ENCODE peak calls at places on chromosome 4, in six cellular contexts. C is uterus; S is GM04504; R is activated naive CD8-positive, alpha-beta T cell treated with anti-CD3 and anti-CD28 coated beads, Interleukin-2, amount 50 U/mL, for 24 hours; Y is activated CD4-positive, alpha-beta T cell treated with anti-CD3 and anti-CD28 coated beads, Interleukin-2, amount 10 ng/mL, durations not matched to agents 7 days and 5 days; N is Caki2. A is an unnamed sample.

GRCh38 chr4:89438102-89438831 is 130.7 kb upstream of the GPRIN3 start:
- DNase-seq in R (peak; percentile 46), S (no peak), C (no peak), Y (peak; percentile 42), N (peak; percentile 18), A (no peak)

GRCh38 chr4:53788011-53788410 is 196.7 kb upstream of the LNX1 start:
- DNase-seq in C (no peak), S (no peak), N (no peak), Y (no peak), R (no peak), A (no peak)

GRCh38 chr4:2484993-2485392 is 16.1 kb downstream of the RNF4 start:
- DNase-seq in N (no peak), Y (peak; percentile 84), S (no peak), C (peak; percentile 31), R (peak; percentile 62), A (peak; percentile 46)

GRCh38 chr4:170672571-170672970 is 582.8 kb upstream of the AADAT start:
- DNase-seq in N (no peak), R (no peak), C (no peak), Y (no peak), S (no peak), A (no peak)

GRCh38 chr4:127045872-127046271 is 586.9 kb upstream of the INTU start:
- DNase-seq in Y (no peak), N (no peak), S (no peak), C (no peak), R (no peak), A (no peak)

GRCh38 chr4:1593038-1593417 is 91.1 kb downstream of the FAM53A start:
- DNase-seq in R (no peak), Y (no peak), N (no peak), C (no peak), S (no peak), A (no peak)

GRCh38 chr4:4603592-4603991 is 61.7 kb upstream of the STX18 start:
- DNase-seq in Y (no peak), N (no peak), R (no peak), C (no peak), S (no peak), A (no peak)

GRCh38 chr4:173536808-173537429 is 6.9 kb upstream of the HAND2 start:
- DNase-seq in S (no peak), C (no peak), Y (no peak), R (no peak), N (no peak), A (no peak)

GRCh38 chr4:156870166-156870565 is 101.4 kb downstream of the PDGFC start:
- DNase-seq in N (no peak), S (no peak), C (no peak), R (no peak), Y (no peak), A (no peak)

GRCh38 chr4:156692016-156692415 is 279.6 kb downstream of the PDGFC start:
- DNase-seq in S (no peak), N (no peak), R (no peak), C (no peak), Y (no peak), A (no peak)

GRCh38 chr4:181420950-181421349 is 822.3 kb upstream of the TENM3 start:
- DNase-seq in S (no peak), C (no peak), R (no peak), Y (no peak), N (no peak), A (no peak)

GRCh38 chr4:38980903-38981676 is 51.1 kb downstream of the TMEM156 start:
- DNase-seq in R (peak; percentile 7), S (peak; percentile 73), N (no peak), Y (no peak), C (no peak), A (no peak)

GRCh38 chr4:53651142-53651720 is 59.9 kb upstream of the LNX1 start:
- DNase-seq in Y (no peak), C (peak; percentile 63), S (no peak), N (no peak), R (no peak), A (no peak)

GRCh38 chr4:189396435-189396834 is 544.2 kb upstream of the FRG1 start:
- DNase-seq in N (no peak), R (no peak), Y (no peak), S (no peak), C (no peak), A (no peak)

GRCh38 chr4:67746797-67747495 is 7.2 kb downstream of the GNRHR start:
- DNase-seq in N (peak; percentile 25), Y (no peak), R (no peak), C (no peak), S (no peak), A (no peak)

GRCh38 chr4:82782626-82783025 is 16.0 kb downstream of the SCD5 start:
- DNase-seq in N (no peak), S (no peak), C (no peak), R (no peak), Y (no peak), A (no peak)

GRCh38 chr4:8846046-8846720 is 25.5 kb downstream of the HMX1 start:
- DNase-seq in N (no peak), C (no peak), S (no peak), R (no peak), Y (no peak), A (no peak)

GRCh38 chr4:103915224-103915869 is 195.6 kb upstream of the TACR3 start:
- DNase-seq in R (no peak), Y (no peak), S (no peak), N (peak; percentile 4), C (no peak), A (no peak)

GRCh38 chr4:185656467-185656890 is 121.2 kb upstream of the PDLIM3 start:
- DNase-seq in N (no peak), Y (no peak), C (no peak), S (no peak), R (no peak), A (peak; percentile 43)